ENCODE peak calls at places on chromosome 11, in ten cellular contexts. Y is IMR-90, V is heart left ventricle, M is testis, E is transverse colon, L is body of pancreas, H is spleen, G is HCT116, Z is sigmoid colon, D is uterus. F is an unnamed sample.

GRCh38 chr11:19849947-19850593 is 137.4 kb downstream of the NAV2 start:
- DNase-seq in Y (peak), V (no peak), M (no peak), E (no peak), L (no peak), H (no peak), G (no peak), Z (no peak), D (no peak), F (no peak)

GRCh38 chr11:32435511-32435946 is at the start of gene WT1:
- DNase-seq in Y (no peak), V (peak), M (peak), E (no peak), L (no peak), H (peak), G (no peak), Z (no peak), D (peak), F (no peak)

GRCh38 chr11:77542296-77542695 is 47.5 kb upstream of the AQP11 start:
- DNase-seq in Y (peak), V (no peak), M (no peak), E (no peak), L (no peak), H (no peak), G (no peak), Z (no peak), D (no peak), F (no peak)

GRCh38 chr11:39777035-39777434 is 1682.4 kb downstream of the LRRC4C start:
- DNase-seq in Y (no peak), V (no peak), M (no peak), E (no peak), L (no peak), H (no peak), G (no peak), Z (no peak), D (no peak), F (no peak)

GRCh38 chr11:44634401-44635281 is 69.2 kb downstream of the CD82 start:
- DNase-seq in Y (peak), V (peak), M (peak), E (peak), L (peak), H (peak), G (peak), Z (peak), D (peak), F (peak)

GRCh38 chr11:12397953-12398352 is 20.6 kb downstream of the PARVA start:
- DNase-seq in Y (peak), V (peak), M (no peak), E (peak), L (peak), H (no peak), G (no peak), Z (peak), D (peak), F (no peak)

GRCh38 chr11:127105578-127105977 is 105.0 kb upstream of the KIRREL3 start:
- DNase-seq in Y (no peak), V (no peak), M (no peak), E (no peak), L (no peak), H (no peak), G (no peak), Z (no peak), D (no peak), F (no peak)

GRCh38 chr11:118002541-118003019 is 16.4 kb downstream of the IL10RA start:
- DNase-seq in Y (no peak), V (peak), M (peak), E (peak), L (peak), H (peak), G (no peak), Z (peak), D (peak), F (no peak)

GRCh38 chr11:17828311-17828751 is 93.8 kb downstream of the KCNC1 start:
- DNase-seq in Y (peak), V (peak), M (peak), E (peak), L (peak), H (no peak), G (no peak), Z (peak), D (peak), F (no peak)

GRCh38 chr11:70104419-70104818 is 26.3 kb downstream of the ANO1 start:
- DNase-seq in Y (no peak), V (peak), M (no peak), E (no peak), L (no peak), H (no peak), G (no peak), Z (no peak), D (peak), F (peak)

GRCh38 chr11:68048681-68049508 is 10.1 kb downstream of the TCIRG1 start:
- DNase-seq in Y (no peak), V (no peak), M (no peak), E (no peak), L (no peak), H (peak), G (no peak), Z (peak), D (no peak), F (no peak)

GRCh38 chr11:34380696-34381095 is 22.9 kb upstream of the ABTB2 start:
- DNase-seq in Y (peak), V (no peak), M (no peak), E (no peak), L (no peak), H (no peak), G (peak), Z (no peak), D (no peak), F (no peak)

GRCh38 chr11:57493507-57494503 is 21.7 kb downstream of the SLC43A1 start:
- DNase-seq in Y (peak), V (peak), M (peak), E (peak), L (peak), H (peak), G (peak), Z (peak), D (peak), F (peak)

GRCh38 chr11:99063331-99063730 is 42.6 kb downstream of the CNTN5 start:
- DNase-seq in Y (no peak), V (no peak), M (no peak), E (no peak), L (no peak), H (no peak), G (no peak), Z (no peak), D (no peak), F (no peak)

GRCh38 chr11:33723238-33723881 is 12.9 kb downstream of the CD59 start:
- DNase-seq in Y (peak), V (peak), M (no peak), E (no peak), L (peak), H (no peak), G (peak), Z (no peak), D (no peak), F (no peak)

DNA sequence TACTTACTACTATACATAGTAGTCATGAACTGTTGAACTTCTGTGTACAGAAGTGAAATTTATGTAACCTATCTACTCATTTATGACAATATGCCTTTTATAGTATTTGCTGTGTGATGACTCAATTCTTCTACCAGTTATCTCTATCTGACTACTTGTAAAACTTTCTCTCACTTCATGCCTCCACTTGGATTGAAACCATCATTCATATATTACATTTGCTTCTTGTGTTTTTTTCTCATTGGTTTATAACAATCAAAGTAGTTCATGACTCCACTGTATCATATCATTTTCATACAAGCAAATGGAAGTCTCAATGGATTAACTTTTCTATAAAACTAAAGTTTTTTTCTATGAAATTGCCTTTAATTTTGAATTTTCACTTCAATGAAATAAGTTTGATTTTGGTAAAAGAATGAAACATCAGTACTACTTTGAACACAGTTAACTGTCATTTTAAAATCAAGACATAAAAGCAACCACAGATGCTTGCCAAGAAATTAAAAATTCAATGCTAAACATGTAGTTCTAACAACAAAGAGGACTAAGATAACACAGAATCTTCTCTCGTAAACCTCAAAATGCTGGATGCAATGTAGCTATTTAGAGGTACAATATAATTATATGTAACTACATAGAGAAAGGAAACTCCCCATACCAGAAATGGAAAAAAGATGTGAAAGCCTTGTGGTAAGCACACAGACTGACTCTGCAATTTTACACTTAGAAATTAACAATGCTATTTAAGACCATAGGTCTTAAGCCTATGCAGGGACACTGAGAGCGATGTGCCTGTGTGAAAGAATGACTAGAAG is 27.6 kb upstream of the EXPH5 start:
- DNase-seq in Y (peak), V (no peak), M (no peak), E (no peak), L (no peak), H (no peak), G (no peak), Z (no peak), D (no peak), F (no peak)
- TF ChIP-seq POLR2A in Y (no peak), V (no peak), M (no peak), E (no peak), L (no peak), H (no peak), G (no peak), Z (no peak), D (no peak), F (no peak)

GRCh38 chr11:46254135-46254491 is 23.3 kb upstream of the CREB3L1 start:
- DNase-seq in Y (no peak), V (no peak), M (no peak), E (peak), L (no peak), H (no peak), G (no peak), Z (no peak), D (no peak), F (no peak)
- TF ChIP-seq CTCF in Y (no peak), V (no peak), M (no peak), E (no peak), L (no peak), H (no peak), G (no peak), Z (no peak), D (no peak), F (no peak)

GRCh38 chr11:59106363-59107336 is at the start of gene FAM111B:
- DNase-seq in Y (peak), V (peak), M (peak), E (peak), L (peak), H (peak), G (peak), Z (peak), D (peak), F (peak)
- TF ChIP-seq POLR2A in Y (no peak), V (no peak), M (no peak), E (no peak), L (no peak), H (no peak), G (no peak), Z (no peak), D (no peak), F (no peak)

GRCh38 chr11:103112364-103112763 is 3.1 kb downstream of the DYNC2H1 start:
- DNase-seq in Y (no peak), V (no peak), M (no peak), E (no peak), L (no peak), H (no peak), G (no peak), Z (no peak), D (no peak), F (no peak)
- TF ChIP-seq CTCF in Y (no peak), V (no peak), M (no peak), E (no peak), L (no peak), H (no peak), G (no peak), Z (no peak), D (no peak), F (no peak)